ENCODE peak calls at places on chromosome 13, in four cellular contexts. One of them, this sample, is unnamed.

GRCh38 chr13:24116103-24116502 is 44.4 kb upstream of the SPATA13 start:
- DNase-seq in stimulated activated CD8-positive, alpha-beta memory T cell treated with anti-CD3 and anti-CD28 coated beads, Interleukin-4, amount 100 ng/mL, for 24 hours: no peak
- DNase-seq in EH: peak; percentile 7
- DNase-seq in lung microvascular endothelial cell: no peak
- DNase-seq in this sample: no peak

GRCh38 chr13:114227528-114227927 is 7.2 kb upstream of the CDC16 start:
- DNase-seq in stimulated activated CD8-positive, alpha-beta memory T cell treated with anti-CD3 and anti-CD28 coated beads, Interleukin-4, amount 100 ng/mL, for 24 hours: no peak
- DNase-seq in EH: no peak
- DNase-seq in lung microvascular endothelial cell: no peak
- DNase-seq in this sample: no peak

GRCh38 chr13:19159181-19159580 is 22.4 kb downstream of the TUBA3C start:
- DNase-seq in stimulated activated CD8-positive, alpha-beta memory T cell treated with anti-CD3 and anti-CD28 coated beads, Interleukin-4, amount 100 ng/mL, for 24 hours: no peak
- DNase-seq in EH: no peak
- DNase-seq in lung microvascular endothelial cell: no peak
- DNase-seq in this sample: no peak

GRCh38 chr13:84896128-84896527 is 903.1 kb downstream of the SLITRK6 start:
- DNase-seq in stimulated activated CD8-positive, alpha-beta memory T cell treated with anti-CD3 and anti-CD28 coated beads, Interleukin-4, amount 100 ng/mL, for 24 hours: no peak
- DNase-seq in EH: peak; percentile 59
- DNase-seq in lung microvascular endothelial cell: peak; percentile 65
- DNase-seq in this sample: peak; percentile 65

GRCh38 chr13:74442751-74443150 is 308.5 kb upstream of the KLF12 start:
- DNase-seq in stimulated activated CD8-positive, alpha-beta memory T cell treated with anti-CD3 and anti-CD28 coated beads, Interleukin-4, amount 100 ng/mL, for 24 hours: no peak
- DNase-seq in EH: no peak
- DNase-seq in lung microvascular endothelial cell: no peak
- DNase-seq in this sample: no peak

GRCh38 chr13:113669871-113670341 is 2.9 kb downstream of the GRK1 start:
- DNase-seq in stimulated activated CD8-positive, alpha-beta memory T cell treated with anti-CD3 and anti-CD28 coated beads, Interleukin-4, amount 100 ng/mL, for 24 hours: no peak
- DNase-seq in EH: no peak
- DNase-seq in lung microvascular endothelial cell: no peak
- DNase-seq in this sample: no peak

GRCh38 chr13:108572782-108573211 is 56.6 kb upstream of the MYO16 start:
- DNase-seq in stimulated activated CD8-positive, alpha-beta memory T cell treated with anti-CD3 and anti-CD28 coated beads, Interleukin-4, amount 100 ng/mL, for 24 hours: no peak
- DNase-seq in EH: no peak
- DNase-seq in lung microvascular endothelial cell: no peak
- DNase-seq in this sample: no peak

GRCh38 chr13:39385154-39385553 is 217.8 kb downstream of the LHFPL6 start:
- DNase-seq in stimulated activated CD8-positive, alpha-beta memory T cell treated with anti-CD3 and anti-CD28 coated beads, Interleukin-4, amount 100 ng/mL, for 24 hours: no peak
- DNase-seq in EH: peak; percentile 72
- DNase-seq in lung microvascular endothelial cell: no peak
- DNase-seq in this sample: no peak

GRCh38 chr13:98930014-98930625 is 47.7 kb downstream of the DOCK9 start:
- DNase-seq in stimulated activated CD8-positive, alpha-beta memory T cell treated with anti-CD3 and anti-CD28 coated beads, Interleukin-4, amount 100 ng/mL, for 24 hours: no peak
- DNase-seq in EH: no peak
- DNase-seq in lung microvascular endothelial cell: no peak
- DNase-seq in this sample: no peak

GRCh38 chr13:110397445-110397844 is 90.4 kb downstream of the COL4A2 start:
- DNase-seq in stimulated activated CD8-positive, alpha-beta memory T cell treated with anti-CD3 and anti-CD28 coated beads, Interleukin-4, amount 100 ng/mL, for 24 hours: no peak
- DNase-seq in EH: peak; percentile 67
- DNase-seq in lung microvascular endothelial cell: no peak
- DNase-seq in this sample: no peak

GRCh38 chr13:39105110-39105509 is 66.9 kb downstream of the NHLRC3 start:
- DNase-seq in stimulated activated CD8-positive, alpha-beta memory T cell treated with anti-CD3 and anti-CD28 coated beads, Interleukin-4, amount 100 ng/mL, for 24 hours: no peak
- DNase-seq in EH: peak; percentile 2
- DNase-seq in lung microvascular endothelial cell: peak; percentile 32
- DNase-seq in this sample: peak; percentile 48

GRCh38 chr13:38577048-38577447 is 109.8 kb upstream of the FREM2 start:
- DNase-seq in stimulated activated CD8-positive, alpha-beta memory T cell treated with anti-CD3 and anti-CD28 coated beads, Interleukin-4, amount 100 ng/mL, for 24 hours: no peak
- DNase-seq in EH: no peak
- DNase-seq in lung microvascular endothelial cell: no peak
- DNase-seq in this sample: no peak

GRCh38 chr13:44331912-44332840 is 41.4 kb upstream of the SERP2 start:
- DNase-seq in stimulated activated CD8-positive, alpha-beta memory T cell treated with anti-CD3 and anti-CD28 coated beads, Interleukin-4, amount 100 ng/mL, for 24 hours: no peak
- DNase-seq in EH: peak; percentile 90
- DNase-seq in lung microvascular endothelial cell: peak; percentile 14
- DNase-seq in this sample: peak; percentile 40

GRCh38 chr13:25687622-25688225 is 315.9 kb downstream of the ATP8A2 start:
- DNase-seq in stimulated activated CD8-positive, alpha-beta memory T cell treated with anti-CD3 and anti-CD28 coated beads, Interleukin-4, amount 100 ng/mL, for 24 hours: no peak
- DNase-seq in EH: no peak
- DNase-seq in lung microvascular endothelial cell: peak; percentile 5
- DNase-seq in this sample: peak; percentile 85

GRCh38 chr13:23620211-23620610 is 50.0 kb downstream of the TNFRSF19 start:
- DNase-seq in stimulated activated CD8-positive, alpha-beta memory T cell treated with anti-CD3 and anti-CD28 coated beads, Interleukin-4, amount 100 ng/mL, for 24 hours: no peak
- DNase-seq in EH: no peak
- DNase-seq in lung microvascular endothelial cell: no peak
- DNase-seq in this sample: no peak

GRCh38 chr13:102495663-102496062 is 93.8 kb upstream of the FGF14 start:
- DNase-seq in stimulated activated CD8-positive, alpha-beta memory T cell treated with anti-CD3 and anti-CD28 coated beads, Interleukin-4, amount 100 ng/mL, for 24 hours: no peak
- DNase-seq in EH: no peak
- DNase-seq in lung microvascular endothelial cell: no peak
- DNase-seq in this sample: no peak

GRCh38 chr13:71477735-71478134 is 389.3 kb downstream of the DACH1 start:
- DNase-seq in stimulated activated CD8-positive, alpha-beta memory T cell treated with anti-CD3 and anti-CD28 coated beads, Interleukin-4, amount 100 ng/mL, for 24 hours: no peak
- DNase-seq in EH: no peak
- DNase-seq in lung microvascular endothelial cell: no peak
- DNase-seq in this sample: no peak

GRCh38 chr13:109747524-109747923 is 38.9 kb downstream of the IRS2 start:
- DNase-seq in stimulated activated CD8-positive, alpha-beta memory T cell treated with anti-CD3 and anti-CD28 coated beads, Interleukin-4, amount 100 ng/mL, for 24 hours: no peak
- DNase-seq in EH: peak; percentile 13
- DNase-seq in lung microvascular endothelial cell: peak; percentile 15
- DNase-seq in this sample: no peak

GRCh38 chr13:109737606-109738005 is 48.8 kb downstream of the IRS2 start:
- DNase-seq in stimulated activated CD8-positive, alpha-beta memory T cell treated with anti-CD3 and anti-CD28 coated beads, Interleukin-4, amount 100 ng/mL, for 24 hours: no peak
- DNase-seq in EH: peak; percentile 6
- DNase-seq in lung microvascular endothelial cell: no peak
- DNase-seq in this sample: no peak

GRCh38 chr13:31957772-31958171 is 73.8 kb upstream of the FRY start:
- DNase-seq in stimulated activated CD8-positive, alpha-beta memory T cell treated with anti-CD3 and anti-CD28 coated beads, Interleukin-4, amount 100 ng/mL, for 24 hours: no peak
- DNase-seq in EH: peak; percentile 16
- DNase-seq in lung microvascular endothelial cell: no peak
- DNase-seq in this sample: no peak

GRCh38 chr13:70893832-70894231 is 785.6 kb upstream of the KLHL1 start:
- DNase-seq in stimulated activated CD8-positive, alpha-beta memory T cell treated with anti-CD3 and anti-CD28 coated beads, Interleukin-4, amount 100 ng/mL, for 24 hours: no peak
- DNase-seq in EH: no peak
- DNase-seq in lung microvascular endothelial cell: no peak
- DNase-seq in this sample: no peak

GRCh38 chr13:113561417-113562084 is 23.0 kb upstream of the TFDP1 start:
- DNase-seq in stimulated activated CD8-positive, alpha-beta memory T cell treated with anti-CD3 and anti-CD28 coated beads, Interleukin-4, amount 100 ng/mL, for 24 hours: no peak
- DNase-seq in EH: no peak
- DNase-seq in lung microvascular endothelial cell: no peak
- DNase-seq in this sample: no peak

GRCh38 chr13:46404732-46405097 is 17.7 kb upstream of the RUBCNL start:
- DNase-seq in stimulated activated CD8-positive, alpha-beta memory T cell treated with anti-CD3 and anti-CD28 coated beads, Interleukin-4, amount 100 ng/mL, for 24 hours: no peak
- DNase-seq in EH: no peak
- DNase-seq in lung microvascular endothelial cell: no peak
- DNase-seq in this sample: no peak

GRCh38 chr13:80341771-80342271 is 895 bp upstream of the SPRY2 start:
- DNase-seq in stimulated activated CD8-positive, alpha-beta memory T cell treated with anti-CD3 and anti-CD28 coated beads, Interleukin-4, amount 100 ng/mL, for 24 hours: no peak
- DNase-seq in EH: peak; percentile 36
- DNase-seq in lung microvascular endothelial cell: peak; percentile 59
- DNase-seq in this sample: peak; percentile 78

GRCh38 chr13:98332222-98332621 is 155.2 kb upstream of the RNF113B start:
- DNase-seq in stimulated activated CD8-positive, alpha-beta memory T cell treated with anti-CD3 and anti-CD28 coated beads, Interleukin-4, amount 100 ng/mL, for 24 hours: no peak
- DNase-seq in EH: no peak
- DNase-seq in lung microvascular endothelial cell: no peak
- DNase-seq in this sample: no peak

This sample was measured in G401.